ENCODE peak calls at places on chromosomes 13 and 19, in ten cellular contexts. B, K, R, U, L, D, T, M, N and Q are unnamed samples.

GRCh38 chr19:37699057-37699456 is 20.5 kb downstream of the ZNF607 start:
- DNase-seq in B (no peak), K (no peak), R (no peak), U (no peak), L (no peak), D (no peak), T (no peak), M (no peak), N (peak; percentile 10), Q (no peak)

GRCh38 chr13:28743499-28744083 is 24.8 kb upstream of the SLC46A3 start:
- DNase-seq in B (no peak), K (no peak), R (no peak), U (no peak), L (no peak), D (no peak), T (no peak), M (no peak), N (no peak), Q (no peak)

GRCh38 chr13:26050568-26051230 is 1.1 kb downstream of the SHISA2 start:
- DNase-seq in B (peak; percentile 47), K (no peak), R (no peak), U (no peak), L (no peak), D (no peak), T (peak; percentile 31), M (peak; percentile 23), N (no peak), Q (no peak)

GRCh38 chr19:5355693-5356092 is 15.1 kb upstream of the PTPRS start:
- DNase-seq in B (no peak), K (no peak), R (no peak), U (no peak), L (no peak), D (no peak), T (no peak), M (no peak), N (no peak), Q (no peak)

GRCh38 chr13:100550433-100550832 is 38.2 kb downstream of the GGACT start:
- DNase-seq in B (peak; percentile 77), K (no peak), R (no peak), U (no peak), L (no peak), D (no peak), T (peak; percentile 83), M (peak; percentile 89), N (no peak), Q (peak; percentile 33)

GRCh38 chr19:1856698-1857603 is 6.4 kb downstream of the KLF16 start:
- DNase-seq in B (peak; percentile 73), K (peak; percentile 81), R (peak; percentile 94), U (peak; percentile 82), L (no peak), D (no peak), T (peak; percentile 96), M (peak; percentile 95), N (peak; percentile 77), Q (peak; percentile 36)

GRCh38 chr19:17725422-17726078 is 6.3 kb downstream of the MAP1S start:
- DNase-seq in B (no peak), K (no peak), R (no peak), U (no peak), L (no peak), D (no peak), T (no peak), M (no peak), N (no peak), Q (no peak)

GRCh38 chr13:84609716-84610115 is 727.4 kb upstream of the SLITRK1 start:
- DNase-seq in B (peak; percentile 52), K (no peak), R (no peak), U (no peak), L (no peak), D (no peak), T (peak; percentile 62), M (peak; percentile 61), N (no peak), Q (no peak)

GRCh38 chr13:48125794-48126228 is 30.9 kb upstream of the MED4 start:
- DNase-seq in B (peak; percentile 71), K (no peak), R (no peak), U (no peak), L (no peak), D (no peak), T (peak; percentile 70), M (peak; percentile 24), N (peak; percentile 25), Q (no peak)

GRCh38 chr19:1295169-1296012 is 9.7 kb downstream of the EFNA2 start:
- DNase-seq in B (no peak), K (no peak), R (peak; percentile 76), U (no peak), L (no peak), D (no peak), T (peak; percentile 48), M (no peak), N (no peak), Q (no peak)

GRCh38 chr13:84433024-84433423 is 550.8 kb upstream of the SLITRK1 start:
- DNase-seq in B (peak; percentile 78), K (no peak), R (no peak), U (no peak), L (no peak), D (no peak), T (peak; percentile 69), M (peak; percentile 87), N (no peak), Q (no peak)

GRCh38 chr13:24618219-24618955 is 61.8 kb upstream of the ATP12A start:
- DNase-seq in B (no peak), K (no peak), R (peak; percentile 44), U (no peak), L (no peak), D (no peak), T (no peak), M (no peak), N (no peak), Q (no peak)

GRCh38 chr13:51729853-51730553 is 74.0 kb downstream of the DHRS12 start:
- DNase-seq in B (peak; percentile 93), K (no peak), R (no peak), U (no peak), L (no peak), D (no peak), T (peak; percentile 93), M (peak; percentile 80), N (peak; percentile 70), Q (peak; percentile 44)

GRCh38 chr13:39602614-39603366 is at the start of gene LHFPL6:
- DNase-seq in B (peak; percentile 84), K (no peak), R (peak; percentile 65), U (peak; percentile 27), L (peak; percentile 14), D (peak; percentile 37), T (peak; percentile 94), M (peak; percentile 94), N (peak; percentile 3), Q (peak; percentile 38)

GRCh38 chr19:40165362-40165937 is 25.8 kb upstream of the MAP3K10 start:
- DNase-seq in B (peak; percentile 52), K (no peak), R (peak; percentile 67), U (peak; percentile 79), L (no peak), D (no peak), T (peak; percentile 67), M (peak; percentile 45), N (peak; percentile 44), Q (no peak)

GRCh38 chr13:96034662-96035061 is 18.5 kb downstream of the UGGT2 start:
- DNase-seq in B (no peak), K (no peak), R (no peak), U (no peak), L (no peak), D (no peak), T (no peak), M (no peak), N (no peak), Q (no peak)

GRCh38 chr19:44344255-44344654 is 12.2 kb downstream of the ZNF112 start:
- DNase-seq in B (no peak), K (no peak), R (no peak), U (peak; percentile 59), L (no peak), D (no peak), T (no peak), M (no peak), N (no peak), Q (no peak)

GRCh38 chr13:29749401-29750177 is 100.8 kb downstream of the UBL3 start:
- DNase-seq in B (peak; percentile 51), K (no peak), R (no peak), U (no peak), L (no peak), D (no peak), T (peak; percentile 40), M (no peak), N (no peak), Q (no peak)

GRCh38 chr13:96844195-96844594 is 150.1 kb downstream of the OXGR1 start:
- DNase-seq in B (no peak), K (no peak), R (no peak), U (no peak), L (no peak), D (no peak), T (no peak), M (no peak), N (no peak), Q (no peak)

GRCh38 chr13:111292710-111293485 is 27.5 kb upstream of the TEX29 start:
- DNase-seq in B (no peak), K (no peak), R (no peak), U (no peak), L (no peak), D (no peak), T (no peak), M (no peak), N (no peak), Q (no peak)

GRCh38 chr19:52048604-52049493 is at the start of gene ZNF432:
- DNase-seq in B (peak; percentile 97), K (peak; percentile 94), R (peak; percentile 40), U (no peak), L (peak; percentile 87), D (peak; percentile 94), T (peak; percentile 98), M (peak; percentile 97), N (peak; percentile 79), Q (peak; percentile 63)

GRCh38 chr19:18998276-18998675 is 35.0 kb downstream of the SUGP2 start:
- DNase-seq in B (no peak), K (no peak), R (no peak), U (no peak), L (no peak), D (no peak), T (no peak), M (no peak), N (no peak), Q (no peak)

GRCh38 chr13:81487151-81487550 is 1146.2 kb upstream of the SPRY2 start:
- DNase-seq in B (peak; percentile 81), K (no peak), R (no peak), U (peak; percentile 18), L (no peak), D (no peak), T (no peak), M (no peak), N (peak; percentile 24), Q (no peak)

GRCh38 chr19:47430041-47430802 is 10.9 kb upstream of the MEIS3 start:
- DNase-seq in B (peak; percentile 61), K (no peak), R (no peak), U (no peak), L (no peak), D (no peak), T (peak; percentile 88), M (peak; percentile 84), N (no peak), Q (no peak)

GRCh38 chr13:73335226-73335625 is 276.4 kb downstream of the KLF5 start:
- DNase-seq in B (peak; percentile 73), K (no peak), R (peak; percentile 6), U (no peak), L (no peak), D (no peak), T (peak; percentile 86), M (peak; percentile 83), N (no peak), Q (peak; percentile 71)

GRCh38 chr19:5369962-5370367 is 29.4 kb upstream of the PTPRS start:
- DNase-seq in B (peak; percentile 56), K (no peak), R (peak; percentile 44), U (peak; percentile 34), L (peak; percentile 7), D (no peak), T (peak; percentile 46), M (peak; percentile 28), N (peak; percentile 39), Q (no peak)

GRCh38 chr13:98420560-98421175 is 156.2 kb downstream of the STK24 start:
- DNase-seq in B (peak; percentile 16), K (no peak), R (no peak), U (no peak), L (no peak), D (no peak), T (no peak), M (no peak), N (no peak), Q (no peak)

GRCh38 chr13:43428545-43429287 is 358.1 kb downstream of the ENOX1 start:
- DNase-seq in B (no peak), K (no peak), R (no peak), U (peak; percentile 7), L (no peak), D (no peak), T (no peak), M (no peak), N (no peak), Q (no peak)